ENCODE peak calls at places on chromosomes 5 and 9, in six cellular contexts. Y, O, Z, H, D and B are unnamed samples.
A peak's percentile ranks its signal among the peaks of the same experiment; 100 is the strongest.

GRCh38 chr5:160470437-160471341 is 49.0 kb downstream of the PTTG1 start:
- DNase-seq in Y (no peak), O (no peak), Z (no peak), H (no peak), D (peak; percentile 35), B (no peak)

GRCh38 chr5:101878190-101878589 is 417.9 kb downstream of the SLCO4C1 start:
- DNase-seq in Y (no peak), O (no peak), Z (no peak), H (no peak), D (no peak), B (no peak)

GRCh38 chr5:79512692-79513518 is 1.0 kb downstream of the HOMER1 start:
- DNase-seq in Y (no peak), O (peak; percentile 23), Z (peak; percentile 54), H (peak; percentile 26), D (peak; percentile 28), B (no peak)

GRCh38 chr5:78809444-78809843 is 160.9 kb upstream of the LHFPL2 start:
- DNase-seq in Y (no peak), O (no peak), Z (peak; percentile 29), H (no peak), D (no peak), B (no peak)

GRCh38 chr5:38060354-38060753 is 198.0 kb upstream of the EGFLAM start:
- DNase-seq in Y (no peak), O (no peak), Z (no peak), H (no peak), D (no peak), B (peak; percentile 36)

GRCh38 chr9:93451762-93452709 is 551 bp downstream of the FAM120A start:
- DNase-seq in Y (no peak), O (peak; percentile 31), Z (peak; percentile 4), H (peak; percentile 24), D (peak; percentile 50), B (no peak)

GRCh38 chr9:19946446-19947109 is 157.7 kb upstream of the SLC24A2 start:
- DNase-seq in Y (no peak), O (peak; percentile 42), Z (no peak), H (no peak), D (peak; percentile 26), B (no peak)

GRCh38 chr9:118651511-118651910 is 717.7 kb downstream of the BRINP1 start:
- DNase-seq in Y (no peak), O (no peak), Z (no peak), H (no peak), D (no peak), B (no peak)

GRCh38 chr5:19143935-19144334 is 844.1 kb downstream of the CDH18 start:
- DNase-seq in Y (no peak), O (no peak), Z (no peak), H (no peak), D (no peak), B (no peak)

GRCh38 chr5:151126199-151126645 is 31.4 kb downstream of the ANXA6 start:
- DNase-seq in Y (no peak), O (peak; percentile 69), Z (no peak), H (peak; percentile 63), D (peak; percentile 84), B (no peak)

GRCh38 chr5:124263172-124263571 is 483.3 kb downstream of the ZNF608 start:
- DNase-seq in Y (no peak), O (no peak), Z (peak; percentile 35), H (no peak), D (no peak), B (no peak)

GRCh38 chr9:35798658-35799366 is 7.4 kb downstream of the NPR2 start:
- DNase-seq in Y (no peak), O (no peak), Z (no peak), H (peak; percentile 19), D (no peak), B (no peak)

GRCh38 chr5:67015577-67016290 is 180.9 kb downstream of the CD180 start:
- DNase-seq in Y (no peak), O (peak; percentile 40), Z (peak; percentile 50), H (peak; percentile 5), D (no peak), B (peak; percentile 46)

GRCh38 chr5:106288977-106289376 is 1381.8 kb downstream of the EFNA5 start:
- DNase-seq in Y (no peak), O (no peak), Z (no peak), H (no peak), D (no peak), B (no peak)

GRCh38 chr9:123353984-123354591 is 1.9 kb upstream of the CRB2 start:
- DNase-seq in Y (no peak), O (peak; percentile 84), Z (no peak), H (peak; percentile 90), D (peak; percentile 75), B (peak; percentile 11)

GRCh38 chr5:180138214-180138975 is 66.8 kb upstream of the RNF130 start:
- DNase-seq in Y (no peak), O (no peak), Z (no peak), H (no peak), D (no peak), B (no peak)

GRCh38 chr5:153797484-153797883 is 241.2 kb downstream of the FAM114A2 start:
- DNase-seq in Y (no peak), O (no peak), Z (no peak), H (no peak), D (no peak), B (no peak)

GRCh38 chr5:52943808-52944207 is 45.3 kb upstream of the ITGA2 start:
- DNase-seq in Y (no peak), O (no peak), Z (no peak), H (no peak), D (no peak), B (no peak)

GRCh38 chr5:172420215-172420934 is 34.0 kb downstream of the SH3PXD2B start:
- DNase-seq in Y (no peak), O (no peak), Z (no peak), H (peak; percentile 56), D (peak; percentile 84), B (peak; percentile 61)

GRCh38 chr5:167296680-167297079 is 994.8 kb upstream of the WWC1 start:
- DNase-seq in Y (no peak), O (no peak), Z (no peak), H (no peak), D (no peak), B (no peak)

GRCh38 chr5:68949711-68950110 is 144.1 kb upstream of the SLC30A5 start:
- DNase-seq in Y (no peak), O (no peak), Z (no peak), H (no peak), D (no peak), B (no peak)

GRCh38 chr9:93827545-93828330 is 127.4 kb downstream of the BARX1 start:
- DNase-seq in Y (no peak), O (peak; percentile 89), Z (peak; percentile 6), H (peak; percentile 84), D (peak; percentile 35), B (peak; percentile 10)

GRCh38 chr5:74510476-74510875 is 130.1 kb downstream of the ENC1 start:
- DNase-seq in Y (no peak), O (no peak), Z (no peak), H (no peak), D (no peak), B (no peak)

GRCh38 chr9:120110520-120110919 is 469.4 kb downstream of the CDK5RAP2 start:
- DNase-seq in Y (no peak), O (no peak), Z (no peak), H (no peak), D (no peak), B (no peak)

GRCh38 chr5:38938424-38938823 is 92.6 kb downstream of the OSMR start:
- DNase-seq in Y (no peak), O (no peak), Z (no peak), H (no peak), D (no peak), B (peak; percentile 4)

GRCh38 chr9:7967093-7967827 is 167.7 kb upstream of the DMAC1 start:
- DNase-seq in Y (no peak), O (no peak), Z (no peak), H (no peak), D (no peak), B (no peak)

GRCh38 chr9:81894891-81895290 is 33.3 kb upstream of the SPATA31D4 start:
- DNase-seq in Y (no peak), O (no peak), Z (no peak), H (no peak), D (no peak), B (no peak)

GRCh38 chr5:126219616-126220015 is 203.6 kb upstream of the GRAMD2B start:
- DNase-seq in Y (no peak), O (no peak), Z (no peak), H (no peak), D (no peak), B (no peak)

GRCh38 chr9:130042406-130042930 is 521 bp downstream of the FNBP1 start:
- DNase-seq in Y (no peak), O (peak; percentile 37), Z (no peak), H (peak; percentile 44), D (peak; percentile 35), B (no peak)

GRCh38 chr5:139312075-139312474 is 18.5 kb downstream of the MATR3 start:
- DNase-seq in Y (peak; percentile 4), O (no peak), Z (peak; percentile 40), H (no peak), D (no peak), B (no peak)

GRCh38 chr5:1931590-1932138 is 48.9 kb upstream of the IRX4 start:
- DNase-seq in Y (no peak), O (no peak), Z (no peak), H (no peak), D (peak; percentile 32), B (no peak)

GRCh38 chr9:29875522-29875921 is 2302.2 kb upstream of the C9orf72 start:
- DNase-seq in Y (no peak), O (no peak), Z (no peak), H (no peak), D (no peak), B (no peak)

GRCh38 chr5:178287091-178287790 is 54.6 kb upstream of the PHYKPL start:
- DNase-seq in Y (no peak), O (no peak), Z (no peak), H (no peak), D (no peak), B (no peak)

GRCh38 chr9:82679488-82679887 is 383.5 kb downstream of the RASEF start:
- DNase-seq in Y (no peak), O (no peak), Z (no peak), H (no peak), D (no peak), B (no peak)

GRCh38 chr9:121388140-121388925 is 18.3 kb upstream of the STOM start:
- DNase-seq in Y (no peak), O (no peak), Z (no peak), H (no peak), D (no peak), B (no peak)

GRCh38 chr9:132998861-132999635 is 20.6 kb downstream of the GFI1B start:
- DNase-seq in Y (no peak), O (no peak), Z (no peak), H (no peak), D (no peak), B (no peak)

GRCh38 chr5:33507426-33507825 is 66.7 kb downstream of the TARS1 start:
- DNase-seq in Y (no peak), O (no peak), Z (no peak), H (no peak), D (no peak), B (no peak)

GRCh38 chr5:82796643-82797416 is 280.4 kb downstream of the TMEM167A start:
- DNase-seq in Y (no peak), O (no peak), Z (no peak), H (no peak), D (no peak), B (no peak)

GRCh38 chr5:138463335-138464017 is 1.8 kb upstream of the EGR1 start:
- DNase-seq in Y (no peak), O (no peak), Z (peak; percentile 47), H (no peak), D (peak; percentile 22), B (no peak)